ENCODE peak calls at places on chromosome 13, in five cellular contexts. N is DND-41, I is mammary epithelial cell, P is neural progenitor cell, F is HCT116. G is an unnamed sample.
A peak's percentile ranks its signal among the peaks of the same experiment; 100 is the strongest.

GRCh38 chr13:98947925-98948324 is 29.9 kb downstream of the DOCK9 start:
- DNase-seq in N (no peak), I (no peak), P (no peak), F (no peak), G (no peak)

GRCh38 chr13:75073791-75074190 is 408.2 kb downstream of the TBC1D4 start:
- DNase-seq in N (no peak), I (no peak), P (no peak), F (no peak), G (no peak)

GRCh38 chr13:105196052-105196451 is 1339.4 kb downstream of the EFNB2 start:
- DNase-seq in N (no peak), I (no peak), P (no peak), F (no peak), G (peak; percentile 0)

GRCh38 chr13:20342326-20342725 is 110.2 kb upstream of the GJB6 start:
- DNase-seq in N (no peak), I (no peak), P (no peak), F (no peak), G (no peak)

GRCh38 chr13:39253774-39254173 is 215.5 kb downstream of the NHLRC3 start:
- DNase-seq in N (no peak), I (no peak), P (no peak), F (no peak), G (peak; percentile 21)

GRCh38 chr13:22053053-22053452 is 382.2 kb downstream of the FGF9 start:
- DNase-seq in N (no peak), I (no peak), P (no peak), F (no peak), G (no peak)

GRCh38 chr13:96880419-96880818 is 113.9 kb downstream of the OXGR1 start:
- DNase-seq in N (no peak), I (no peak), P (no peak), F (no peak), G (no peak)

GRCh38 chr13:102185375-102185984 is 216.4 kb downstream of the FGF14 start:
- DNase-seq in N (no peak), I (no peak), P (no peak), F (no peak), G (no peak)

GRCh38 chr13:45167611-45168554 is 33.0 kb downstream of the KCTD4 start:
- DNase-seq in N (no peak), I (peak; percentile 98), P (no peak), F (peak; percentile 85), G (peak; percentile 24)

GRCh38 chr13:112067121-112067741 is at the start of gene SOX1:
- DNase-seq in N (no peak), I (no peak), P (peak; percentile 87), F (no peak), G (no peak)

GRCh38 chr13:79621449-79621848 is 140.5 kb downstream of the NDFIP2 start:
- DNase-seq in N (no peak), I (peak; percentile 68), P (no peak), F (no peak), G (no peak)

GRCh38 chr13:29693297-29693945 is 97.9 kb upstream of the SLC7A1 start:
- DNase-seq in N (no peak), I (peak; percentile 47), P (no peak), F (no peak), G (no peak)

GRCh38 chr13:53405616-53406015 is 377.0 kb downstream of the OLFM4 start:
- DNase-seq in N (no peak), I (no peak), P (peak; percentile 91), F (no peak), G (no peak)

GRCh38 chr13:48000559-48001126 is 430 bp downstream of the SUCLA2 start:
- DNase-seq in N (no peak), I (peak; percentile 32), P (peak; percentile 55), F (no peak), G (peak; percentile 62)

GRCh38 chr13:112876305-112877000 is 92.6 kb upstream of the MCF2L start:
- DNase-seq in N (no peak), I (no peak), P (no peak), F (no peak), G (no peak)

GRCh38 chr13:39394811-39395685 is 207.9 kb downstream of the LHFPL6 start:
- DNase-seq in N (no peak), I (no peak), P (no peak), F (no peak), G (no peak)

GRCh38 chr13:29702912-29703351 is 107.4 kb upstream of the SLC7A1 start:
- DNase-seq in N (no peak), I (peak; percentile 90), P (no peak), F (no peak), G (peak; percentile 96)

GRCh38 chr13:98324105-98324504 is 147.0 kb upstream of the RNF113B start:
- DNase-seq in N (no peak), I (no peak), P (no peak), F (no peak), G (peak; percentile 73)

GRCh38 chr13:45257638-45258338 is 56.9 kb upstream of the KCTD4 start:
- DNase-seq in N (no peak), I (no peak), P (no peak), F (no peak), G (peak; percentile 49)

GRCh38 chr13:77213644-77214043 is 113.2 kb downstream of the MYCBP2 start:
- DNase-seq in N (no peak), I (no peak), P (no peak), F (no peak), G (no peak)

GRCh38 chr13:112877976-112878955 is 90.7 kb upstream of the MCF2L start:
- DNase-seq in N (no peak), I (no peak), P (no peak), F (no peak), G (no peak)

GRCh38 chr13:113886561-113887112 is 22.8 kb upstream of the GAS6 start:
- DNase-seq in N (no peak), I (no peak), P (no peak), F (no peak), G (no peak)

GRCh38 chr13:24606486-24607170 is 73.6 kb upstream of the ATP12A start:
- DNase-seq in N (no peak), I (no peak), P (no peak), F (no peak), G (no peak)

GRCh38 chr13:109389892-109390345 is 396.5 kb downstream of the IRS2 start:
- DNase-seq in N (no peak), I (peak; percentile 21), P (no peak), F (no peak), G (peak; percentile 77)

GRCh38 chr13:109389456-109389855 is 396.9 kb downstream of the IRS2 start:
- DNase-seq in N (no peak), I (no peak), P (no peak), F (no peak), G (peak; percentile 77)

GRCh38 chr13:109390391-109390790 is 396.0 kb downstream of the IRS2 start:
- DNase-seq in N (no peak), I (no peak), P (no peak), F (no peak), G (no peak)

GRCh38 chr13:109385161-109385560 is 401.2 kb downstream of the IRS2 start:
- DNase-seq in N (no peak), I (peak; percentile 11), P (no peak), F (no peak), G (peak; percentile 69)

GRCh38 chr13:109387438-109387837 is 398.9 kb downstream of the IRS2 start:
- DNase-seq in N (no peak), I (no peak), P (no peak), F (no peak), G (no peak)
- H3K4me3 ChIP-seq in N (no peak overlapping the region), I (no peak overlapping the region), P (no peak overlapping the region), F (no peak overlapping the region), G (no peak overlapping the region)

GRCh38 chr13:27966641-27967202 is 2.4 kb downstream of the CDX2 start:
- DNase-seq in N (no peak), I (no peak), P (peak; percentile 51), F (no peak), G (no peak)
- TF ChIP-seq EZH2 in N (no peak), I (peak; percentile 15), P (peak; percentile 82), F (no peak), G (no peak)

GRCh38 chr13:91248249-91248648 is 99.2 kb upstream of the MIR17HG start:
- DNase-seq in N (no peak), I (no peak), P (no peak), F (no peak), G (no peak)
- H3K9ac ChIP-seq in N (no peak overlapping the region), I (no peak overlapping the region), P (no peak overlapping the region), F (no peak overlapping the region), G (no peak overlapping the region)

GRCh38 chr13:73193541-73193940 is 134.7 kb downstream of the KLF5 start:
- DNase-seq in N (no peak), I (no peak), P (no peak), F (no peak), G (no peak)

GRCh38 chr13:73195091-73195490 is 136.3 kb downstream of the KLF5 start:
- DNase-seq in N (no peak), I (peak; percentile 34), P (no peak), F (no peak), G (no peak)

GRCh38 chr13:73190477-73190876 is 131.7 kb downstream of the KLF5 start:
- DNase-seq in N (no peak), I (no peak), P (no peak), F (no peak), G (peak; percentile 11)

GRCh38 chr13:73189766-73190165 is 131.0 kb downstream of the KLF5 start:
- DNase-seq in N (no peak), I (no peak), P (peak; percentile 72), F (no peak), G (no peak)

DNA sequence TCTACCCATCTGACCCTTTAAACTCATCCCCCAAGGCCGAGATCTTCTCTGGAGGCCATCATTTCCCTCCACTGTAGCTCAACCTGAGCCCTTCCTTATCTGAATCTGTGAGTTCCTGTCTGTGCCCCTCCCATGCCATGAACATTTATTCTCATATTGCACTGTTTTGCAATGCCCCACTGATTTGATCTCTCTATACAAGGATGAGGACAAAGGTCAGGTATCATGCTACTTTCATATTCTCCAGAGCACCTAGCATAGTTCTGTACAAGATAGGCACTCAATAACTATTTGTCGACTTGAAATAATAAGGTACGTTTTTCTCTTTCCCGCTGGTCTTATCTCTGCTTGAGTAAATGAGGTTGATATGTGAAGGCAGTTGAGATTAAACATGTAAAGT is 135.5 kb downstream of the KLF5 start:
- DNase-seq in N (no peak), I (no peak), P (no peak), F (no peak), G (no peak)
- H3K4me3 ChIP-seq in N (no peak overlapping the region), I (no peak overlapping the region), P (no peak overlapping the region), F (no peak overlapping the region), G (no peak overlapping the region)

DNA sequence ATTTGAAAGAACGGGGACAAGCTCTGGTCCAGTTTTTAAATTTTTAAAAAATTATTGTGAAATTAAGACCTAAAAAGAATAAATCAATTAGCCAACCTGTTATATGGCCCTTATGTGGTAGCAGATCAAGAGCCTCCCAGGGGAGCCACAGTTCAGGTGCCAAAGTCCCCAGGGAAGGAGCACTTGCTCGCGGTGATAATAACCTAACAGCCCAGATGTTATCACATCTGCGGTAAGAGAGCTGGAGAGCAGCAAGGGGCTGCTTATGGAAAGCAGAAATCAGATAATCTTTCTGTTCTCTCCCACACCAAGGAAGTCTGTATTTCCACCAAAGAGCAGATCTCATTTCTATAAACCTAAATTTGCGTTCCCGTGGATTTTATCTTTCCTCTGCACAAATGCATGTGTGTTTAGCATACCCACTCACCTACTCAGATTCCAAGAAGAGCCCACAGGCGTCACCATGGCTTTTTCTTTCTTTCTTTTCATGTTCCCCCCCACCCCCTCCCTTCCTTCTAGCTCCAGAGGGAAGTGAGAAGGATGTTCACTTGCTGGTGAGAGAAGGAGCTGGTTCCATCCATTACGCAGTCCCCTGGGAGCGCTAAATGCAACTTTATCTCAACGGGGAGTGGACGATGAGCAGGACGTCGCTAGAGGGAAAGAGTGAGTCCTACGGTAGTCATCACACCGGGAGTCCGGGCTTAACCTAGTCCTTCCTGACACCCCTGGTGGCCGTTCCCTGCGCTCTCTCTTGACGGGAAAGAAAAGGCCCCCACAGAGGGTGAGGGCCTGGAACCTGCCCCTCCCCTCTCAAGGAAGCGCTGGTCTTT is 1.6 kb upstream of the POU4F1 start:
- DNase-seq in N (peak; percentile 79), I (peak; percentile 36), P (peak; percentile 67), F (no peak), G (peak; percentile 52)
- TF ChIP-seq EZH2 in N (no peak), I (no peak), P (peak; percentile 82), F (no peak), G (no peak)